ENCODE peak calls at places on chromosomes 11 and 22, in nine cellular contexts. E is stimulated activated CD8-positive, alpha-beta memory T cell treated with anti-CD3 and anti-CD28 coated beads, Interleukin-4, amount 100 ng/mL, for 48 hours; P is activated CD4-positive, alpha-beta T cell treated with anti-CD3 and anti-CD28 coated beads for 4 hours; T is activated effector memory CD4-positive, alpha-beta T cell treated with anti-CD3 and anti-CD28 coated beads, Interleukin-2, amount 50 U/mL, for 16 hours; D is hippocampal formation; A is stimulated activated CD4-positive, alpha-beta T cell treated with anti-CD3 and anti-CD28 coated beads, Interleukin-15, amount 100 ng/mL, for 1 hour; J is CD4-positive, alpha-beta memory T cell; F is effector memory CD8-positive, alpha-beta T cell; I is HTR-8/SVneo. N is an unnamed sample.

GRCh38 chr11:16986434-16987204 is 27.6 kb downstream of the PLEKHA7 start:
- DNase-seq in E (peak), P (peak), T (peak), D (no peak), A (no peak), J (peak), F (peak), I (no peak), N (no peak)

GRCh38 chr11:14300661-14301304 is 58.2 kb downstream of the RRAS2 start:
- DNase-seq in E (peak), P (peak), T (peak), D (peak), A (no peak), J (peak), F (peak), I (peak), N (no peak)

GRCh38 chr11:117980280-117980679 is 5.9 kb upstream of the IL10RA start:
- DNase-seq in E (no peak), P (no peak), T (no peak), D (no peak), A (no peak), J (no peak), F (no peak), I (no peak), N (no peak)

GRCh38 chr11:7890417-7891179 is 40.5 kb downstream of the OR10A6 start:
- DNase-seq in E (no peak), P (no peak), T (no peak), D (no peak), A (no peak), J (no peak), F (no peak), I (no peak), N (no peak)

GRCh38 chr11:71499125-71499524 is 27.9 kb upstream of the KRTAP5-7 start:
- DNase-seq in E (no peak), P (no peak), T (no peak), D (no peak), A (no peak), J (no peak), F (no peak), I (no peak), N (no peak)

GRCh38 chr11:9367551-9367950 is 16.9 kb upstream of the IPO7 start:
- DNase-seq in E (no peak), P (no peak), T (no peak), D (no peak), A (no peak), J (no peak), F (no peak), I (no peak), N (no peak)

GRCh38 chr22:23113067-23113846 is 28.5 kb downstream of the RSPH14 start:
- DNase-seq in E (no peak), P (no peak), T (no peak), D (peak), A (no peak), J (no peak), F (no peak), I (no peak), N (no peak)

GRCh38 chr11:6554828-6555706 is 48.3 kb downstream of the RRP8 start:
- DNase-seq in E (no peak), P (no peak), T (no peak), D (no peak), A (no peak), J (no peak), F (no peak), I (no peak), N (no peak)

GRCh38 chr11:94782446-94782845 is 14.3 kb downstream of the AMOTL1 start:
- DNase-seq in E (no peak), P (no peak), T (no peak), D (no peak), A (no peak), J (no peak), F (no peak), I (no peak), N (no peak)

GRCh38 chr11:102762414-102762813 is 18.0 kb downstream of the MMP10 start:
- DNase-seq in E (no peak), P (no peak), T (no peak), D (no peak), A (no peak), J (no peak), F (no peak), I (no peak), N (no peak)

GRCh38 chr11:15933896-15934625 is 422.3 kb downstream of the SOX6 start:
- DNase-seq in E (no peak), P (no peak), T (no peak), D (no peak), A (no peak), J (no peak), F (no peak), I (no peak), N (no peak)

GRCh38 chr11:13942908-13943505 is 19.5 kb upstream of the SPON1 start:
- DNase-seq in E (no peak), P (no peak), T (no peak), D (no peak), A (no peak), J (no peak), F (no peak), I (peak), N (no peak)

GRCh38 chr11:131773626-131774025 is 403.2 kb downstream of the NTM start:
- DNase-seq in E (no peak), P (no peak), T (no peak), D (no peak), A (no peak), J (no peak), F (no peak), I (no peak), N (no peak)

GRCh38 chr11:128624269-128625170 is 37.2 kb upstream of the ETS1 start:
- DNase-seq in E (peak), P (peak), T (peak), D (no peak), A (peak), J (peak), F (peak), I (no peak), N (no peak)

GRCh38 chr11:9357041-9357440 is 27.4 kb upstream of the IPO7 start:
- DNase-seq in E (no peak), P (no peak), T (no peak), D (no peak), A (no peak), J (no peak), F (no peak), I (no peak), N (no peak)

GRCh38 chr11:111452146-111452545 is 60.0 kb downstream of the BTG4 start:
- DNase-seq in E (no peak), P (no peak), T (no peak), D (no peak), A (no peak), J (no peak), F (no peak), I (no peak), N (no peak)

GRCh38 chr11:21933095-21933494 is 259.8 kb upstream of the ANO5 start:
- DNase-seq in E (no peak), P (no peak), T (no peak), D (no peak), A (no peak), J (no peak), F (no peak), I (no peak), N (no peak)

GRCh38 chr22:43085658-43086606 is 3.3 kb downstream of the TTLL1 start:
- DNase-seq in E (peak), P (no peak), T (no peak), D (no peak), A (no peak), J (peak), F (peak), I (no peak), N (no peak)

GRCh38 chr11:81345609-81346008 is 1388.1 kb downstream of the FAM181B start:
- DNase-seq in E (no peak), P (no peak), T (no peak), D (no peak), A (no peak), J (no peak), F (no peak), I (no peak), N (no peak)

GRCh38 chr11:44889266-44889665 is 61.4 kb downstream of the TP53I11 start:
- DNase-seq in E (no peak), P (no peak), T (no peak), D (no peak), A (no peak), J (no peak), F (no peak), I (peak), N (no peak)

GRCh38 chr22:22786301-22787115 is 101.1 kb upstream of the IGLL5 start:
- DNase-seq in E (no peak), P (no peak), T (no peak), D (no peak), A (no peak), J (no peak), F (no peak), I (no peak), N (no peak)

GRCh38 chr11:79493555-79494171 is 52.8 kb upstream of the TENM4 start:
- DNase-seq in E (peak), P (no peak), T (peak), D (peak), A (no peak), J (peak), F (no peak), I (peak), N (peak)

GRCh38 chr11:8719260-8720190 is 36.9 kb downstream of the RPL27A start:
- DNase-seq in E (no peak), P (no peak), T (no peak), D (peak), A (no peak), J (no peak), F (no peak), I (peak), N (no peak)

GRCh38 chr11:57781529-57781943 is 19.9 kb downstream of the CTNND1 start:
- DNase-seq in E (no peak), P (no peak), T (no peak), D (no peak), A (no peak), J (no peak), F (no peak), I (no peak), N (no peak)